ENCODE peak calls at places on chromosomes 3 and 15, in ten cellular contexts. T is adrenal gland; E is myocyte; Z is GDM1; Y is OCI-LY7; D is T47D; A is A172; F is naive B cell; V is fibroblast of the aortic adventitia; S is Jurkat, Clone E6-1. N is an unnamed sample.

GRCh38 chr3:169458323-169458722 is 205.2 kb downstream of the MECOM start:
- DNase-seq in Y (no peak), E (no peak), Z (no peak), S (no peak), D (no peak), F (no peak), V (no peak), A (no peak), T (no peak), N (no peak)

GRCh38 chr3:88954853-88955252 is 152.6 kb upstream of the EPHA3 start:
- DNase-seq in E (no peak), A (no peak), T (no peak), S (no peak), D (no peak), Z (no peak), F (no peak), V (no peak), Y (no peak), N (no peak)

GRCh38 chr3:121152573-121152972 is 244.6 kb downstream of the STXBP5L start:
- DNase-seq in T (no peak), F (no peak), D (peak), Y (peak), Z (no peak), S (peak), V (no peak), A (peak), E (peak), N (peak)

GRCh38 chr3:17632401-17633100 is 109.9 kb downstream of the TBC1D5 start:
- DNase-seq in Y (no peak), Z (peak), S (no peak), A (peak), E (peak), V (peak), D (no peak), F (no peak), T (peak), N (peak)

GRCh38 chr3:58058654-58059263 is 50.5 kb downstream of the FLNB start:
- DNase-seq in D (no peak), T (no peak), Z (no peak), A (peak), V (peak), Y (no peak), S (no peak), F (no peak), E (peak), N (peak)

GRCh38 chr3:69250014-69250413 is 127.6 kb upstream of the LMOD3 start:
- DNase-seq in D (peak), S (peak), V (peak), E (no peak), T (no peak), F (no peak), Z (no peak), Y (no peak), A (no peak), N (no peak)

GRCh38 chr15:86444527-86444926 is 364.9 kb downstream of the AGBL1 start:
- DNase-seq in A (no peak), Y (no peak), E (peak), T (no peak), S (no peak), F (no peak), D (peak), V (no peak), Z (no peak), N (no peak)

GRCh38 chr15:89203705-89204273 is 17.6 kb downstream of the RLBP1 start:
- DNase-seq in F (no peak), S (peak), T (no peak), D (no peak), V (no peak), Z (peak), Y (no peak), A (no peak), E (no peak), N (no peak)

GRCh38 chr3:5520237-5520636 is 332.7 kb downstream of the EDEM1 start:
- DNase-seq in S (no peak), E (no peak), V (no peak), A (no peak), T (no peak), D (no peak), Z (no peak), Y (no peak), F (no peak), N (no peak)

GRCh38 chr3:111218615-111219014 is 147.0 kb downstream of the NECTIN3 start:
- DNase-seq in E (peak), A (no peak), Z (no peak), Y (no peak), F (no peak), V (no peak), D (no peak), S (no peak), T (no peak), N (no peak)

GRCh38 chr3:141412087-141412935 is 44.0 kb downstream of the ZBTB38 start:
- DNase-seq in Y (peak), D (peak), A (peak), S (no peak), Z (no peak), F (peak), T (peak), E (peak), V (peak), N (peak)

GRCh38 chr3:116034797-116035196 is 410.5 kb downstream of the LSAMP start:
- DNase-seq in S (no peak), Z (no peak), D (no peak), A (no peak), T (no peak), F (no peak), V (no peak), E (peak), Y (no peak), N (no peak)

GRCh38 chr3:194320100-194320499 is 31.0 kb downstream of the CPN2 start:
- DNase-seq in F (no peak), Y (no peak), D (no peak), Z (no peak), V (no peak), E (no peak), T (no peak), S (no peak), A (no peak), N (no peak)

GRCh38 chr3:179671709-179672337 is 19.0 kb downstream of the USP13 start:
- DNase-seq in Y (no peak), E (no peak), V (no peak), A (peak), F (no peak), D (no peak), T (peak), S (no peak), Z (no peak), N (no peak)

GRCh38 chr3:17027344-17027743 is 142.6 kb downstream of the PLCL2 start:
- DNase-seq in S (no peak), Y (no peak), D (no peak), T (no peak), V (no peak), E (no peak), A (no peak), Z (no peak), F (no peak), N (no peak)

GRCh38 chr3:31567036-31567435 is 34.3 kb downstream of the STT3B start:
- DNase-seq in V (no peak), T (no peak), E (no peak), D (no peak), Z (no peak), A (no peak), S (peak), Y (peak), F (no peak), N (peak)

GRCh38 chr3:129517516-129517915 is 10.9 kb upstream of the RHO start:
- DNase-seq in V (no peak), Y (no peak), Z (no peak), E (no peak), F (no peak), A (no peak), T (no peak), D (no peak), S (no peak), N (no peak)

GRCh38 chr3:177465243-177465642 is 268.0 kb upstream of the TBL1XR1 start:
- DNase-seq in D (no peak), A (no peak), E (no peak), F (no peak), Z (no peak), T (no peak), Y (no peak), S (no peak), V (peak), N (no peak)

GRCh38 chr15:77505556-77505955 is 84.9 kb downstream of the HMG20A start:
- DNase-seq in S (no peak), D (no peak), V (no peak), F (no peak), T (no peak), E (no peak), A (no peak), Y (no peak), Z (no peak), N (no peak)

GRCh38 chr3:141834296-141834695 is 42.1 kb upstream of the ATP1B3 start:
- DNase-seq in V (no peak), Z (no peak), E (no peak), T (no peak), D (no peak), A (no peak), Y (no peak), S (no peak), F (no peak), N (no peak)

GRCh38 chr3:122676759-122677158 is 3.9 kb upstream of the PARP14 start:
- DNase-seq in F (no peak), E (peak), A (no peak), Z (no peak), S (no peak), D (no peak), V (peak), Y (no peak), T (no peak), N (no peak)

GRCh38 chr3:194686414-194686815 is 732 bp downstream of the FAM43A start:
- DNase-seq in V (no peak), Z (no peak), S (no peak), Y (no peak), E (peak), A (no peak), T (no peak), F (peak), D (no peak), N (peak)

GRCh38 chr3:112638327-112639020 is 2.5 kb downstream of the CCDC80 start:
- DNase-seq in T (no peak), A (no peak), E (no peak), Z (no peak), S (no peak), V (peak), F (no peak), Y (no peak), D (no peak), N (no peak)

GRCh38 chr3:42036483-42036823 is 54.7 kb upstream of the TRAK1 start:
- DNase-seq in S (no peak), T (peak), Z (no peak), A (peak), F (no peak), D (no peak), Y (no peak), E (peak), V (peak), N (peak)

GRCh38 chr15:85762039-85762755 is 32.5 kb downstream of the KLHL25 start:
- DNase-seq in Y (no peak), Z (no peak), D (no peak), V (no peak), A (no peak), T (no peak), E (no peak), S (no peak), F (no peak), N (no peak)

GRCh38 chr15:85000189-85000864 is 18.7 kb downstream of the PDE8A start:
- DNase-seq in Z (no peak), A (no peak), E (no peak), T (no peak), S (no peak), Y (no peak), D (no peak), F (no peak), V (peak), N (no peak)

GRCh38 chr3:125110016-125110875 is 54.4 kb upstream of the HEG1 start:
- DNase-seq in V (peak), D (no peak), Z (no peak), S (no peak), A (peak), Y (no peak), T (no peak), E (peak), F (no peak), N (peak)